ENCODE peak calls at places on chromosomes 6 and 20, in ten cellular contexts. One of them, this sample, is unnamed.

GRCh38 chr6:89085409-89086012 is 5.0 kb downstream of the PNRC1 start:
- DNase-seq in left lung: no peak
- DNase-seq in hepatocyte: no peak
- DNase-seq in mucosa of descending colon: no peak
- DNase-seq in GM12878: no peak
- DNase-seq in IMR-90: no peak
- DNase-seq in RWPE2: no peak
- DNase-seq in heart left ventricle: no peak
- DNase-seq in mesenchymal stem cell: peak; percentile 39
- DNase-seq in AG04450: no peak
- DNase-seq in this sample: no peak

GRCh38 chr20:47330933-47331708 is 25.4 kb downstream of the ZMYND8 start:
- DNase-seq in left lung: no peak
- DNase-seq in hepatocyte: peak; percentile 74
- DNase-seq in mucosa of descending colon: no peak
- DNase-seq in GM12878: no peak
- DNase-seq in IMR-90: peak; percentile 92
- DNase-seq in RWPE2: peak; percentile 89
- DNase-seq in heart left ventricle: no peak
- DNase-seq in mesenchymal stem cell: peak; percentile 95
- DNase-seq in AG04450: no peak
- DNase-seq in this sample: no peak

GRCh38 chr20:24640276-24640675 is 170.8 kb downstream of the SYNDIG1 start:
- DNase-seq in left lung: no peak
- DNase-seq in hepatocyte: no peak
- DNase-seq in mucosa of descending colon: no peak
- DNase-seq in GM12878: no peak
- DNase-seq in IMR-90: no peak
- DNase-seq in RWPE2: no peak
- DNase-seq in heart left ventricle: no peak
- DNase-seq in mesenchymal stem cell: no peak
- DNase-seq in AG04450: no peak
- DNase-seq in this sample: no peak

GRCh38 chr6:104462811-104463599 is 396.7 kb downstream of the HACE1 start:
- DNase-seq in left lung: no peak
- DNase-seq in hepatocyte: peak; percentile 32
- DNase-seq in mucosa of descending colon: no peak
- DNase-seq in GM12878: no peak
- DNase-seq in IMR-90: no peak
- DNase-seq in RWPE2: no peak
- DNase-seq in heart left ventricle: no peak
- DNase-seq in mesenchymal stem cell: peak; percentile 47
- DNase-seq in AG04450: no peak
- DNase-seq in this sample: no peak

GRCh38 chr20:50366270-50367103 is 143.7 kb upstream of the PTPN1 start:
- DNase-seq in left lung: no peak
- DNase-seq in hepatocyte: peak; percentile 92
- DNase-seq in mucosa of descending colon: peak; percentile 80
- DNase-seq in GM12878: no peak
- DNase-seq in IMR-90: peak; percentile 75
- DNase-seq in RWPE2: peak; percentile 93
- DNase-seq in heart left ventricle: no peak
- DNase-seq in mesenchymal stem cell: peak; percentile 92
- DNase-seq in AG04450: peak; percentile 42
- DNase-seq in this sample: peak; percentile 30

GRCh38 chr20:44495802-44496481 is 20.3 kb downstream of the TTPAL start:
- DNase-seq in left lung: no peak
- DNase-seq in hepatocyte: peak; percentile 27
- DNase-seq in mucosa of descending colon: no peak
- DNase-seq in GM12878: no peak
- DNase-seq in IMR-90: peak; percentile 99
- DNase-seq in RWPE2: peak; percentile 85
- DNase-seq in heart left ventricle: no peak
- DNase-seq in mesenchymal stem cell: peak; percentile 98
- DNase-seq in AG04450: peak; percentile 88
- DNase-seq in this sample: no peak

GRCh38 chr6:131948692-131949614 is 2.2 kb downstream of the CCN2 start:
- DNase-seq in left lung: no peak
- DNase-seq in hepatocyte: peak; percentile 38
- DNase-seq in mucosa of descending colon: no peak
- DNase-seq in GM12878: no peak
- DNase-seq in IMR-90: peak; percentile 92
- DNase-seq in RWPE2: no peak
- DNase-seq in heart left ventricle: no peak
- DNase-seq in mesenchymal stem cell: peak; percentile 87
- DNase-seq in AG04450: peak; percentile 74
- DNase-seq in this sample: no peak

GRCh38 chr6:169099411-169100202 is 154.0 kb downstream of the THBS2 start:
- DNase-seq in left lung: no peak
- DNase-seq in hepatocyte: peak; percentile 29
- DNase-seq in mucosa of descending colon: no peak
- DNase-seq in GM12878: no peak
- DNase-seq in IMR-90: peak; percentile 70
- DNase-seq in RWPE2: no peak
- DNase-seq in heart left ventricle: no peak
- DNase-seq in mesenchymal stem cell: no peak
- DNase-seq in AG04450: no peak
- DNase-seq in this sample: no peak

GRCh38 chr6:167574431-167575097 is 249.7 kb downstream of the TTLL2 start:
- DNase-seq in left lung: no peak
- DNase-seq in hepatocyte: no peak
- DNase-seq in mucosa of descending colon: no peak
- DNase-seq in GM12878: no peak
- DNase-seq in IMR-90: no peak
- DNase-seq in RWPE2: no peak
- DNase-seq in heart left ventricle: no peak
- DNase-seq in mesenchymal stem cell: no peak
- DNase-seq in AG04450: no peak
- DNase-seq in this sample: no peak

GRCh38 chr6:43273707-43274106 is 24.4 kb upstream of the SLC22A7 start:
- DNase-seq in left lung: no peak
- DNase-seq in hepatocyte: no peak
- DNase-seq in mucosa of descending colon: no peak
- DNase-seq in GM12878: no peak
- DNase-seq in IMR-90: no peak
- DNase-seq in RWPE2: no peak
- DNase-seq in heart left ventricle: peak; percentile 17
- DNase-seq in mesenchymal stem cell: no peak
- DNase-seq in AG04450: no peak
- DNase-seq in this sample: no peak

GRCh38 chr20:35738410-35739179 is 3.5 kb downstream of the RBM39 start:
- DNase-seq in left lung: no peak
- DNase-seq in hepatocyte: no peak
- DNase-seq in mucosa of descending colon: no peak
- DNase-seq in GM12878: no peak
- DNase-seq in IMR-90: no peak
- DNase-seq in RWPE2: no peak
- DNase-seq in heart left ventricle: no peak
- DNase-seq in mesenchymal stem cell: no peak
- DNase-seq in AG04450: no peak
- DNase-seq in this sample: no peak

GRCh38 chr6:129671442-129672344 is 38.3 kb downstream of the ARHGAP18 start:
- DNase-seq in left lung: peak; percentile 59
- DNase-seq in hepatocyte: no peak
- DNase-seq in mucosa of descending colon: no peak
- DNase-seq in GM12878: peak; percentile 89
- DNase-seq in IMR-90: no peak
- DNase-seq in RWPE2: no peak
- DNase-seq in heart left ventricle: no peak
- DNase-seq in mesenchymal stem cell: no peak
- DNase-seq in AG04450: no peak
- DNase-seq in this sample: no peak

GRCh38 chr6:154683756-154684523 is 49.3 kb upstream of the SCAF8 start:
- DNase-seq in left lung: no peak
- DNase-seq in hepatocyte: no peak
- DNase-seq in mucosa of descending colon: no peak
- DNase-seq in GM12878: peak; percentile 41
- DNase-seq in IMR-90: peak; percentile 49
- DNase-seq in RWPE2: no peak
- DNase-seq in heart left ventricle: no peak
- DNase-seq in mesenchymal stem cell: peak; percentile 48
- DNase-seq in AG04450: no peak
- DNase-seq in this sample: no peak

GRCh38 chr6:111888928-111889696 is 15.9 kb upstream of the FYN start:
- DNase-seq in left lung: no peak
- DNase-seq in hepatocyte: peak; percentile 42
- DNase-seq in mucosa of descending colon: no peak
- DNase-seq in GM12878: no peak
- DNase-seq in IMR-90: peak; percentile 30
- DNase-seq in RWPE2: no peak
- DNase-seq in heart left ventricle: no peak
- DNase-seq in mesenchymal stem cell: peak; percentile 41
- DNase-seq in AG04450: no peak
- DNase-seq in this sample: no peak

GRCh38 chr6:91087864-91088263 is 501.0 kb upstream of the MAP3K7 start:
- DNase-seq in left lung: no peak
- DNase-seq in hepatocyte: no peak
- DNase-seq in mucosa of descending colon: no peak
- DNase-seq in GM12878: no peak
- DNase-seq in IMR-90: no peak
- DNase-seq in RWPE2: no peak
- DNase-seq in heart left ventricle: no peak
- DNase-seq in mesenchymal stem cell: no peak
- DNase-seq in AG04450: no peak
- DNase-seq in this sample: no peak

GRCh38 chr6:17883665-17884500 is 103.6 kb downstream of the KIF13A start:
- DNase-seq in left lung: no peak
- DNase-seq in hepatocyte: no peak
- DNase-seq in mucosa of descending colon: no peak
- DNase-seq in GM12878: no peak
- DNase-seq in IMR-90: no peak
- DNase-seq in RWPE2: no peak
- DNase-seq in heart left ventricle: no peak
- DNase-seq in mesenchymal stem cell: no peak
- DNase-seq in AG04450: no peak
- DNase-seq in this sample: no peak

DNA sequence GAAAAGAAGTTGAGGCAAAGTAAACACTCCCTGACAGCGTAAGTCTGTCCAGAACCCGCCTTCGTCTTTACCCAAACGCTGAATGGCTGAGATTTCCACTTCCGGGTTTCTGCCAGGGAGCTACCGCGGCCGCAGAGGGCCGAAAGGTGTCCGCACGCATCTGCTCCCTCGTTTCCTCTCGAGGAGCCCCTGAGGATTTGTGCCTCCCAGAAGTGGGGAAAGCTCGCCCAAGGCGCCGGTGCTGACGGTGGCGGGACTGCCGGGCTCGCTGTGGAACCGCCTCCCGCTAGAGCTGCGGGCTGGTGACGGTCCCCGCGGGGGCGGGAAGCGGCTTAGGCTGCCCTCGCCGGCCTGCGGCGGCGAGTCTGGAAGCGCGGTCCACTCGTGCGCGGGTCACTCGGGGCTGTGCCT is 1760.2 kb upstream of the DEFB115 start:
- DNase-seq in left lung: peak; percentile 31
- DNase-seq in hepatocyte: no peak
- DNase-seq in mucosa of descending colon: peak; percentile 48
- DNase-seq in GM12878: no peak
- DNase-seq in IMR-90: no peak
- DNase-seq in RWPE2: peak; percentile 74
- DNase-seq in heart left ventricle: peak; percentile 65
- DNase-seq in mesenchymal stem cell: no peak
- DNase-seq in AG04450: no peak
- DNase-seq in this sample: no peak
- H3K9me3 ChIP-seq in left lung: no peaks in the 10 kb centered on the region
- H3K9me3 ChIP-seq in hepatocyte: no peaks in the 10 kb centered on the region
- H3K9me3 ChIP-seq in mucosa of descending colon: peaks cover 35% of the 10 kb centered on the region
- H3K9me3 ChIP-seq in GM12878: no peaks in the 10 kb centered on the region
- H3K9me3 ChIP-seq in IMR-90: peaks cover 8% of the 10 kb centered on the region
- H3K9me3 ChIP-seq in RWPE2: peaks cover 3% of the 10 kb centered on the region
- H3K9me3 ChIP-seq in heart left ventricle: no peaks in the 10 kb centered on the region
- H3K9me3 ChIP-seq in mesenchymal stem cell: peaks cover 3% of the 10 kb centered on the region
- H3K9me3 ChIP-seq in AG04450: peaks cover 18% of the 10 kb centered on the region
- H3K9me3 ChIP-seq in this sample: no peaks in the 10 kb centered on the region

GRCh38 chr20:19406371-19406770 is 193.9 kb downstream of the SLC24A3 start:
- DNase-seq in left lung: no peak
- DNase-seq in hepatocyte: no peak
- DNase-seq in mucosa of descending colon: no peak
- DNase-seq in GM12878: no peak
- DNase-seq in IMR-90: no peak
- DNase-seq in RWPE2: no peak
- DNase-seq in heart left ventricle: no peak
- DNase-seq in mesenchymal stem cell: no peak
- DNase-seq in AG04450: no peak
- DNase-seq in this sample: no peak
- H3K9me3 ChIP-seq in left lung: no peaks in the 10 kb centered on the region
- H3K9me3 ChIP-seq in hepatocyte: no peaks in the 10 kb centered on the region
- H3K9me3 ChIP-seq in mucosa of descending colon: no peaks in the 10 kb centered on the region
- H3K9me3 ChIP-seq in GM12878: no peaks in the 10 kb centered on the region
- H3K9me3 ChIP-seq in IMR-90: no peaks in the 10 kb centered on the region
- H3K9me3 ChIP-seq in RWPE2: no peaks in the 10 kb centered on the region
- H3K9me3 ChIP-seq in heart left ventricle: no peaks in the 10 kb centered on the region
- H3K9me3 ChIP-seq in mesenchymal stem cell: no peaks in the 10 kb centered on the region
- H3K9me3 ChIP-seq in AG04450: peaks cover 10% of the 10 kb centered on the region
- H3K9me3 ChIP-seq in this sample: no peaks in the 10 kb centered on the region

DNA sequence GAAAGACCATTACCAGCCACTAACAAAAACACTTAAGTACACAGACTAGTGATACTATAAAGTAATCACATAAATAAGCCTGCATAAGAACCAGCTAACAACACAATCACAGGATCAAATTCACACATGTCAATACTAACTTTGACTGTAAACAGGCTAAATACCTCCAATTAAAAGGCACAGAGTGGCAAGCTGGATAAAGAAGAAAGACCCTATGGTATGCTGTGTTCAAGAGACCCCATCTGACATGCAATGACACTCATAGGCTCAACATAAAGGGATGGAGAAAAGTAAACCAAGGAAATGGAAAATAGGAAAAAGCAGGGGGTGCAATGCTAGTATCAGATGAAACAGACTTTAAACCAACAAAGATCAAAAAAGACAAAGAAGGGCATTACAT is 631.8 kb upstream of the NOX3 start:
- DNase-seq in left lung: no peak
- DNase-seq in hepatocyte: no peak
- DNase-seq in mucosa of descending colon: no peak
- DNase-seq in GM12878: no peak
- DNase-seq in IMR-90: no peak
- DNase-seq in RWPE2: no peak
- DNase-seq in heart left ventricle: no peak
- DNase-seq in mesenchymal stem cell: no peak
- DNase-seq in AG04450: no peak
- DNase-seq in this sample: no peak
- H3K9me3 ChIP-seq in left lung: no peaks in the 10 kb centered on the region
- H3K9me3 ChIP-seq in hepatocyte: no peaks in the 10 kb centered on the region
- H3K9me3 ChIP-seq in mucosa of descending colon: peaks cover 19% of the 10 kb centered on the region
- H3K9me3 ChIP-seq in GM12878: no peaks in the 10 kb centered on the region
- H3K9me3 ChIP-seq in IMR-90: no peaks in the 10 kb centered on the region
- H3K9me3 ChIP-seq in RWPE2: no peaks in the 10 kb centered on the region
- H3K9me3 ChIP-seq in heart left ventricle: no peaks in the 10 kb centered on the region
- H3K9me3 ChIP-seq in mesenchymal stem cell: peaks cover 41% of the 10 kb centered on the region
- H3K9me3 ChIP-seq in AG04450: no peaks in the 10 kb centered on the region
- H3K9me3 ChIP-seq in this sample: peaks cover 4% of the 10 kb centered on the region

DNA sequence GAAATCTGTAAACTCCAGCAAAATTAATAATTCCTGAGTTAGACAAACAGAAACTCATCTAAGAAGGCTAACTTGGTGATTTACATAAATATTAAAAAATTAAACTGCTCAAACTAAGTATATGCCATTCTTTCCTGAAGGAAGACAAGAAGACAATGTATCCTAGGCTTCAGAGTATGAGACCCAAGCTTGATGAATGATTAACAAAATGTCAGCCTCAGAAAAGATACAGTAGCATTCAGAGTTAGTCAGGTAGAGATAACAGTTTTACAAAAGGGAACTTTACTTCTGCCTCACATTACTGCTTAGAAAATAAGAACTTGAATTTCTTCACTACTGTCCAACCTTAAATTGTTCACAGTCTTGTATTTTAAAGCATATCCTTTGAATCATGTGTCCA is 12.0 kb downstream of the CSNK2A1 start:
- DNase-seq in left lung: no peak
- DNase-seq in hepatocyte: no peak
- DNase-seq in mucosa of descending colon: no peak
- DNase-seq in GM12878: no peak
- DNase-seq in IMR-90: no peak
- DNase-seq in RWPE2: no peak
- DNase-seq in heart left ventricle: no peak
- DNase-seq in mesenchymal stem cell: no peak
- DNase-seq in AG04450: no peak
- DNase-seq in this sample: no peak
- H3K9me3 ChIP-seq in left lung: no peaks in the 10 kb centered on the region
- H3K9me3 ChIP-seq in hepatocyte: no peaks in the 10 kb centered on the region
- H3K9me3 ChIP-seq in mucosa of descending colon: peaks cover 3% of the 10 kb centered on the region
- H3K9me3 ChIP-seq in GM12878: peaks cover 11% of the 10 kb centered on the region
- H3K9me3 ChIP-seq in IMR-90: peaks cover 5% of the 10 kb centered on the region
- H3K9me3 ChIP-seq in RWPE2: no peaks in the 10 kb centered on the region
- H3K9me3 ChIP-seq in heart left ventricle: no peaks in the 10 kb centered on the region
- H3K9me3 ChIP-seq in mesenchymal stem cell: peaks cover 11% of the 10 kb centered on the region
- H3K9me3 ChIP-seq in AG04450: peaks cover 5% of the 10 kb centered on the region
- H3K9me3 ChIP-seq in this sample: peaks cover 9% of the 10 kb centered on the region

This sample was measured in T-helper 17 cell.